ENCODE peak calls at places on chromosomes 4 and X, in six cellular contexts. P is fibroblast of pulmonary artery; A is CD8-positive, alpha-beta T cell; W is transverse colon; J is astrocyte of the spinal cord; V is hepatocyte. M is an unnamed sample.

GRCh38 chrX:123835661-123836371 is 24.0 kb upstream of the XIAP start:
- DNase-seq in A (no peak), W (peak), P (peak), J (peak), V (peak), M (no peak)

GRCh38 chrX:110145854-110146253 is 142.9 kb downstream of the TMEM164 start:
- DNase-seq in W (no peak), J (peak), V (peak), A (no peak), P (peak), M (no peak)

GRCh38 chrX:16240231-16240905 is 73.1 kb downstream of the MAGEB17 start:
- DNase-seq in W (no peak), A (no peak), V (no peak), J (no peak), P (no peak), M (no peak)

GRCh38 chrX:69424161-69424560 is 80.0 kb upstream of the NALF2 start:
- DNase-seq in A (no peak), V (peak), W (no peak), J (peak), P (peak), M (no peak)

GRCh38 chr4:174764105-174764729 is 64.8 kb downstream of the GLRA3 start:
- DNase-seq in P (peak), A (no peak), W (no peak), V (peak), J (peak), M (no peak)

GRCh38 chrX:129779747-129780146 is at the start of gene SASH3:
- DNase-seq in A (peak), W (peak), P (no peak), J (no peak), V (no peak), M (peak)

GRCh38 chr4:152735302-152735917 is 44.1 kb downstream of the TIGD4 start:
- DNase-seq in P (peak), W (no peak), A (no peak), J (peak), V (peak), M (no peak)

GRCh38 chrX:63746715-63747114 is 38.3 kb downstream of the ARHGEF9 start:
- DNase-seq in J (no peak), P (no peak), A (no peak), W (no peak), V (no peak), M (no peak)

GRCh38 chrX:1403228-1403627 is 11.3 kb upstream of the SLC25A6 start:
- DNase-seq in V (no peak), P (no peak), J (no peak), A (no peak), W (no peak), M (no peak)

GRCh38 chr4:150994721-150995120 is 20.4 kb downstream of the LRBA start:
- DNase-seq in A (no peak), V (no peak), W (no peak), P (no peak), J (no peak), M (no peak)

GRCh38 chr4:53478671-53479456 is 101.4 kb downstream of the FIP1L1 start:
- DNase-seq in P (peak), A (no peak), V (no peak), J (peak), W (no peak), M (no peak)

GRCh38 chr4:124090007-124090406 is 622.5 kb downstream of the ANKRD50 start:
- DNase-seq in J (no peak), A (no peak), V (no peak), W (no peak), P (no peak), M (no peak)

GRCh38 chrX:30312858-30313257 is 3.7 kb upstream of the NR0B1 start:
- DNase-seq in V (no peak), P (no peak), W (no peak), J (no peak), A (no peak), M (no peak)

GRCh38 chrX:77693594-77693993 is 92.4 kb downstream of the ATRX start:
- DNase-seq in W (no peak), P (no peak), V (no peak), J (no peak), A (no peak), M (no peak)

GRCh38 chr4:152587127-152587526 is 51.2 kb upstream of the FBXW7 start:
- DNase-seq in J (no peak), P (no peak), V (no peak), A (no peak), W (no peak), M (no peak)

GRCh38 chrX:107827852-107828251 is 2.2 kb downstream of the MID2 start:
- DNase-seq in A (no peak), V (no peak), P (no peak), J (no peak), W (no peak), M (no peak)

GRCh38 chr4:157655101-157655818 is 434.7 kb downstream of the GRIA2 start:
- DNase-seq in J (no peak), W (no peak), P (no peak), V (no peak), A (no peak), M (no peak)

GRCh38 chr4:175422331-175422730 is 389.7 kb downstream of the GPM6A start:
- DNase-seq in J (peak), A (no peak), V (no peak), P (no peak), W (no peak), M (no peak)

GRCh38 chr4:182859730-182860129 is 57.5 kb downstream of the DCTD start:
- DNase-seq in V (no peak), J (no peak), A (no peak), W (no peak), P (no peak), M (no peak)

GRCh38 chr4:116478343-116478742 is 607.0 kb downstream of the TRAM1L1 start:
- DNase-seq in W (no peak), V (no peak), J (no peak), A (no peak), P (no peak), M (no peak)

GRCh38 chrX:48489892-48490291 is 13.9 kb downstream of the FTSJ1 start:
- DNase-seq in J (no peak), P (no peak), W (no peak), A (no peak), V (no peak), M (no peak)

GRCh38 chr4:78910612-78911011 is 28.6 kb downstream of the PAQR3 start:
- DNase-seq in A (no peak), P (no peak), J (no peak), V (no peak), W (no peak), M (no peak)

DNA sequence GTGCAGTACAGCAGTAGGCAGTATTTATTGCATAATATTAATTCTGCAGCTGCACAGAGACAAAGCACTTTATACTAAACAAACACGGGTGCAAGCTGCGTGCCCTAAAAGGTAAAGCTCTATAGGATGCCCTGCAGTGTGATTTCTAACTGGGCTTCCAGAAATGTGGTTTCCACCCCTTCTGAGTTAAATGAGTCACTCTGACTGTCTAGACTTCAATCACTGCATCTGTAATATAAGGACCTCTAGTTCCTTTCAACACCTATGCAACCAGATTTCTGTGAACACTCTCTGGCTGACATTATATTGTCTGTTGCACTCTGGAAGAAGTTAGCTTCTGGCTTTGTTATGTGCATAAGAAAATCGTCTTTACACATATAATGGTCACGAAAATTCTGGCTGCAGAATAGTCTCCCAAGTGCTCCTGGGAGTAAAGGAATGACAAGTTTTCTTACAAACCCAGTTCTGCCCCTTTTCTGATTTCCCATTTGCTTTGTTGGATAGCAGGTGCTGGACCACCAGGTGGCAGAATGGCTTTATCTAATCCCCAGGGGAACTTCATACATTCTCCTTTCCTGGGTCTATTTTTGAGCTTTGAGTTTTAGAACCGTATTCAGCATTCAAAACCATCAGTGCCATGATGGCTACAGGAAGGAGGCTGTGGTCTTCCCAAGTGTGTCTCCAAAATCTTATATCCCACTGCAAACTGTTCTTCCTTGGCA is 842.2 kb downstream of the STIM2 start:
- DNase-seq in A (no peak), W (no peak), J (peak), P (no peak), V (peak), M (no peak)
- TF ChIP-seq CTCF in A (no peak), W (peak), J (peak), P (no peak), V (peak), M (no peak)

GRCh38 chr4:180557348-180557747 is 1685.9 kb upstream of the TENM3 start:
- DNase-seq in W (no peak), A (no peak), J (no peak), V (no peak), P (no peak), M (no peak)
- TF ChIP-seq CTCF in W (no peak), A (no peak), J (peak), V (no peak), P (no peak), M (no peak)

GRCh38 chr4:136743238-136743637 is 789.1 kb downstream of the PCDH18 start:
- DNase-seq in A (no peak), V (no peak), P (no peak), W (no peak), J (no peak), M (no peak)

GRCh38 chr4:136740326-136740725 is 792.0 kb downstream of the PCDH18 start:
- DNase-seq in W (no peak), J (no peak), A (no peak), V (no peak), P (no peak), M (no peak)

GRCh38 chr4:136742330-136742729 is 790.0 kb downstream of the PCDH18 start:
- DNase-seq in P (peak), A (no peak), V (no peak), J (peak), W (no peak), M (no peak)

GRCh38 chr4:136737066-136737465 is 795.2 kb downstream of the PCDH18 start:
- DNase-seq in V (no peak), W (no peak), P (no peak), J (no peak), A (no peak), M (no peak)

DNA sequence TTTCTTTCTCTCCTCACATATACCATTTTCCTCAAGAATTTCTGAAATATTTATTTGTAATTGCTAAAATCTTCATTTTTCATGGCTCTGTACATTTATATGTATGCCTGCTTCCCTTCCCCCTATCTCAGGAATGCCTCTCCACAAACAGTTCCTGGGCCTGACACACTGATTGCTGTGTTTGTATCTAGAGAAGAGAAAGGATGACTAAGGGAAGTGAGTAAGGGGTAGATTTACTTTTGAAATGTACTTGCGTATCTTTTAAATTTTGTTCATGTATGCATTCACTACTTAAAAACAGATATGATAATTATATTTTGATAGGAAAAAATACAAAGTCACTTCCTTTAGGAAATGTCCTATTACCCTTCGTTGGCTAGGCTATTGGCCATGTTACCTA is 790.8 kb downstream of the PCDH18 start:
- DNase-seq in A (no peak), V (no peak), J (peak), P (peak), W (no peak), M (no peak)
- TF ChIP-seq CTCF in A (no peak), V (no peak), J (no peak), P (no peak), W (no peak), M (no peak)

GRCh38 chr4:98928505-98929340 is at the start of gene EIF4E:
- DNase-seq in P (peak), J (peak), W (peak), A (peak), V (peak), M (peak)
- TF ChIP-seq CTCF in P (peak), J (no peak), W (no peak), A (peak), V (peak), M (no peak)

M was measured in activated B cell treated with CpG ODN at 0.5 μM for 24 hours.